ENCODE peak calls at places on chromosomes 12 and 14, in six cellular contexts. X is ovary, P is GM12878, Z is transverse colon, Y is suprapubic skin, B is A549. D is an unnamed sample. For H3K4me1, the result is how much of the 10 kb centered on the place peaks cover.

GRCh38 chr12:66118240-66118891 is 12.2 kb downstream of the LLPH start:
- DNase-seq in X (no peak), B (no peak), Z (no peak), P (no peak), Y (no peak), D (no peak)

GRCh38 chr12:20368653-20369163 is 371 bp downstream of the PDE3A start:
- DNase-seq in Z (peak), P (no peak), X (peak), B (peak), Y (peak), D (no peak)

GRCh38 chr14:76067536-76067935 is 82.0 kb downstream of the IFT43 start:
- DNase-seq in Z (no peak), Y (no peak), B (no peak), P (no peak), X (no peak), D (no peak)

GRCh38 chr12:71128191-71128590 is 29.6 kb downstream of the TSPAN8 start:
- DNase-seq in B (no peak), Y (no peak), P (no peak), X (no peak), Z (no peak), D (no peak)

GRCh38 chr14:104977681-104978647 is at the start of gene AHNAK2:
- DNase-seq in B (peak), X (no peak), Z (peak), P (no peak), Y (peak), D (peak)

GRCh38 chr12:212799-213526 is 994 bp downstream of the SLC6A12 start:
- DNase-seq in Z (peak), X (peak), Y (no peak), B (no peak), P (no peak), D (peak)

GRCh38 chr12:67077617-67078016 is 191.5 kb upstream of the CAND1 start:
- DNase-seq in Y (no peak), X (no peak), P (no peak), Z (no peak), B (no peak), D (no peak)

GRCh38 chr14:66824251-66824650 is 316.3 kb downstream of the GPHN start:
- DNase-seq in P (no peak), B (no peak), X (no peak), Y (no peak), Z (no peak), D (no peak)

GRCh38 chr14:53376064-53376463 is 222.9 kb upstream of the DDHD1 start:
- DNase-seq in P (no peak), X (no peak), Z (no peak), B (no peak), Y (no peak), D (no peak)

GRCh38 chr14:78767436-78767835 is 597.3 kb downstream of the NRXN3 start:
- DNase-seq in Y (no peak), P (no peak), B (no peak), Z (no peak), X (no peak), D (no peak)
- TF ChIP-seq EP300 in Y (no peak), P (no peak), B (no peak), Z (no peak), X (no peak), D (no peak)

GRCh38 chr14:103130017-103130764 is 6.9 kb downstream of the TNFAIP2 start:
- DNase-seq in X (peak), Z (no peak), B (no peak), Y (no peak), P (no peak), D (no peak)
- H3K4me1 ChIP-seq in X (under half), Z (under half), B (half or more), Y (half or more), P (under half), D (half or more)

GRCh38 chr12:47378907-47379306 is 299.1 kb upstream of the AMIGO2 start:
- DNase-seq in X (no peak), B (peak), Z (no peak), Y (no peak), P (no peak), D (no peak)

GRCh38 chr12:47378222-47378582 is 298.4 kb upstream of the AMIGO2 start:
- DNase-seq in B (peak), Z (no peak), Y (no peak), P (no peak), X (no peak), D (no peak)

GRCh38 chr12:47376937-47377336 is 297.2 kb upstream of the AMIGO2 start:
- DNase-seq in X (no peak), Z (no peak), B (peak), Y (no peak), P (no peak), D (no peak)

GRCh38 chr12:47373554-47374150 is 293.9 kb upstream of the AMIGO2 start:
- DNase-seq in Y (no peak), Z (no peak), X (no peak), B (no peak), P (no peak), D (no peak)

GRCh38 chr12:47377414-47378221 is 297.9 kb upstream of the AMIGO2 start:
- DNase-seq in Y (peak), B (peak), X (peak), P (no peak), Z (peak), D (peak)
- TF ChIP-seq EP300 in Y (no peak), B (peak), X (peak), P (no peak), Z (peak), D (peak)

GRCh38 chr12:2240984-2241383 is 188.2 kb downstream of the CACNA1C start:
- DNase-seq in B (no peak), Y (no peak), Z (no peak), P (no peak), X (no peak), D (no peak)

GRCh38 chr12:2240390-2240789 is 187.6 kb downstream of the CACNA1C start:
- DNase-seq in B (no peak), Z (no peak), Y (no peak), P (no peak), X (no peak), D (no peak)

GRCh38 chr12:2238111-2238510 is 185.3 kb downstream of the CACNA1C start:
- DNase-seq in Y (no peak), P (no peak), B (no peak), X (no peak), Z (no peak), D (no peak)

GRCh38 chr12:2242206-2242605 is 189.4 kb downstream of the CACNA1C start:
- DNase-seq in Y (no peak), X (no peak), P (no peak), Z (no peak), B (no peak), D (no peak)

GRCh38 chr12:2239376-2240010 is 186.7 kb downstream of the CACNA1C start:
- DNase-seq in X (peak), B (no peak), P (no peak), Z (no peak), Y (no peak), D (no peak)
- H3K4me1 ChIP-seq in X (under half), B (under half), P (under half), Z (under half), Y (under half), D (under half)

GRCh38 chr12:57541717-57542116 is 5.3 kb downstream of the DCTN2 start:
- DNase-seq in B (no peak), Y (no peak), P (no peak), Z (no peak), X (no peak), D (no peak)

GRCh38 chr12:57540998-57541397 is 6.0 kb downstream of the DCTN2 start:
- DNase-seq in Y (no peak), X (no peak), B (no peak), Z (no peak), P (no peak), D (no peak)

GRCh38 chr12:57536597-57536942 is 10.4 kb downstream of the DCTN2 start:
- DNase-seq in P (no peak), Z (no peak), Y (no peak), X (no peak), B (no peak), D (no peak)

GRCh38 chr12:57535764-57536596 is 11.0 kb downstream of the DCTN2 start:
- DNase-seq in Z (peak), Y (no peak), X (no peak), P (no peak), B (no peak), D (peak)

DNA sequence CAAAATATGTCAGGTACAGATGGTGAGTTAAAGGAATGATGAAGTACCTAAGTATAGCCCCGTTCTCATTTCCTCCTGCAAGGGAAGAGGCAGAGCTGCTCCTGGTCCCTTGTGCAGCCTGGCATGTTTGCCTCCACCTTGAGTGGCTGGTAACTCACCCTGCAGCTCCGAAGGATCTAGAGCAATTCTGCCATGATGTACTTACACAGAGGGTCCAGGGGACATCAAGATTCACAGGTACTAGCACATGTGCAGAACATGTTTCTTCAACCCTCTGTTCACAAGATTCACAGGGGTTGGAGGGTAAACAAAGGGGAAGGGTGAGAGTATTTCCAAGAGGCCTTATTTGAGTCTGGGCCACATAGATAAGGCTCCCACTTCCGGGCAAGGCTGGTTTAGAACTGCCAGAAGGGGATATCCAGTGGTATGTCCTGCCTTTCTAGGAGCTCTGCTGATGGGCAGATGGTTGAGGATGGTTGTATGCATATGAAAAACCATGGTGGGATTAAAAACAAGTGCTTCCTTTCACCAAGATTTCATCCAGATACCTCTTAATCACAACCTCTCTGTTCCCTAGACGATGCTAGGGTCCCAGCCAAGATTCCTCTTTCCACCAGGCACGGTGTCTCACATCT is 7.7 kb downstream of the DCTN2 start:
- DNase-seq in B (no peak), Z (no peak), Y (no peak), P (no peak), X (no peak), D (no peak)
- TF ChIP-seq EP300 in B (no peak), Z (no peak), Y (no peak), P (no peak), X (no peak), D (no peak)

DNA sequence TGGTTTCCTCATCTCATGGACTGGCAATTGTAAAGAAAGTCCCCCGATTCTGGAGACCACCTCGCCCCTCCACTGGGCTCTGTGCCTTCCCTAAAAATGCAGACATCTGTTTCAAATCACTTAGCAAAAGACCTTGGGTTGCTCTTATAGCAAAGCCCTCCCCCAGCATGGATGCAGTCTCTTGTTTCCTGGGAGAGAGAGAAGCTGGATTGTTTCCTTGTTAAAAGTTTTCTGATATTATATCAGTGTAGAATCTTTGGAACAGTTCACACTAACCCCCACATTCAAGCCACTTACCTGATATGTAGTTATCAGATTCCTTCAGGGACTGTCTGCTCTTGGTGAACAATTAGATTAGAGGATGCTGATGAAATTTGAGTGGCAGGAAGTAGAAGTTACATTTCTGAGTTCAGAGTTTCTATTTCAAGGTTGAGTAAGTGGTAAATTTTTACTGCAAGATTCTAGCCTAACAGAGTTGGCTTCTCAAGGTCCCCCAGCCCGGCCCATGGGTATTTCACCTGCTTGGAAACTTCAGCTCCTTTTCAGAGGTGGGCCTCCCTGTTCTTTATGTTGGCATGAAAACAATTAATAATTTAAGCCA is 56.4 kb downstream of the PLXNC1 start:
- DNase-seq in Z (no peak), B (no peak), X (no peak), Y (no peak), P (peak), D (no peak)
- H3K4me1 ChIP-seq in Z (under half), B (under half), X (under half), Y (under half), P (half or more), D (under half)

DNA sequence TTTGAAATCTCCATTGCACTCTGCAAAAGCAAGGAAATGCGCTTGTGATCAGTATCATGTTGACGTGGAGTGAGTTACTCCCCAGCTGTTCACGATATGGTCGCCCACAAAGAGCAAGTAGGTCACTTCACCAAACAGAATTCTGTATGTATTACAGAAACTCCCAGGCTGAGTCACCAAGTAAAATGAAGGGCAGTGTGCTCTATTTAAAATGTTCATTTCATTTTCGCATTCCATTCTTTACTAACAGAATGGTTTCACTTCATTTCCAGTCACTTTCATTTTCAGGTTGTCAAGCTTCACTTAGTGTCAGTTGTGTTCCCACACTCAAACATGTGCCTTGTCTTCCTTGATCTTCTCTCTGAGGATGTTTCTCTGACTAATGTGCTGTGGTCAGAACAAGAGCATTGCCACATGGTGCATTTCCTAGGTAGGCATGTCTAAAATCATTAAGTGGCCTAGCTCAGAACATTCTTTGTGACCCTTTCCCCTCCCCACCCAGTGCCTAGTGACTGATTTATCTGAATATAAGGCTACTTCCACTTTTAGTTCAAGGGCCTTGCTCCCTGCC is 391.2 kb downstream of the RAD51B start:
- DNase-seq in P (peak), B (peak), X (no peak), Y (no peak), Z (no peak), D (no peak)
- TF ChIP-seq EP300 in P (peak), B (no peak), X (no peak), Y (no peak), Z (no peak), D (no peak)

DNA sequence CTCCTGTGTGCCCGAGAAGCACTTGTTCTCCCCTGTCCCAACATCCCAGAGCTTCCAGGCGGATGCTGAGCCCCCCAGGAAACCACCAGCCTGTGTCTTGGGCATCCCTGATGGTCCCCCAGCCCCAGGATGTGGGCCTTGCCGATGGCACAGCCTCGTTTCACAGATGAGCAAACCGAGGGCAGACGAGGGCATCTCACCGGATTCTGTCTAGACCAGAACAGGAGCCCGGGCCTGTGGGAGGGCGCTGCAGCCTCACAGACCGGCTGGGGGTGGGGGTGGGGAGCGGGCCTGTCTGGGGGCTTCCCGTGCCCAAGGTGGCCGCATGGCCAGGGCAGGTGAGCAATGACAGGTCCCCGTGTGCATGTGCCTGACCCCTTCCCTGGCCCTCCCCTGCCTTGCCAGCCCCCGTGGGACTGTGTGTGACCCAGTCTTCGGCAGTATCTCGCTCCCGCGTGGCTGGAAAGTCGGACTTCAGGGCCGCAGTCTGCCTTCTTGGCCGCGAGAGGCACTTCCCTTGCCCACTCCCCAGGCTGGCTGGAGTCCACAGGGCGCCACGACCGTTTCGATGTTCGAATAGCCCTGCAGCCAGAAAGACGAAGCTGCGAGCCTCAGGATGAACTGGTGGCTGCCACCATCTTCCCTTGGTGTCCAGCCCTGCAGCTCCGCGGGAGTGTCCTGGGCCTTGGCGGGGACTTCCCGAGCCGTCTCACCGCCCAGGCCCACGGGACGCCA is 8.9 kb downstream of the RFLNA start:
- DNase-seq in X (no peak), Y (no peak), P (no peak), B (no peak), Z (no peak), D (no peak)
- H3K4me1 ChIP-seq in X (under half), Y (under half), P (under half), B (under half), Z (under half), D (under half)

GRCh38 chr14:20305265-20306078 is at the start of gene TTC5:
- DNase-seq in B (peak), Y (peak), Z (peak), P (peak), X (peak), D (peak)
- TF ChIP-seq EP300 in B (no peak), Y (no peak), Z (no peak), P (peak), X (no peak), D (no peak)

GRCh38 chr14:69693145-69693544 is 73.8 kb upstream of the SRSF5 start:
- DNase-seq in Z (peak), Y (no peak), P (no peak), B (no peak), X (peak), D (peak)

GRCh38 chr14:69692542-69693053 is 74.3 kb upstream of the SRSF5 start:
- DNase-seq in X (no peak), P (no peak), Z (no peak), Y (no peak), B (no peak), D (no peak)

GRCh38 chr14:69693823-69694729 is 72.9 kb upstream of the SRSF5 start:
- DNase-seq in X (peak), Z (peak), B (peak), Y (no peak), P (no peak), D (peak)

GRCh38 chr14:69687963-69688649 is 76.7 kb downstream of the SUSD6 start:
- DNase-seq in X (no peak), Y (no peak), P (no peak), B (no peak), Z (no peak), D (no peak)

DNA sequence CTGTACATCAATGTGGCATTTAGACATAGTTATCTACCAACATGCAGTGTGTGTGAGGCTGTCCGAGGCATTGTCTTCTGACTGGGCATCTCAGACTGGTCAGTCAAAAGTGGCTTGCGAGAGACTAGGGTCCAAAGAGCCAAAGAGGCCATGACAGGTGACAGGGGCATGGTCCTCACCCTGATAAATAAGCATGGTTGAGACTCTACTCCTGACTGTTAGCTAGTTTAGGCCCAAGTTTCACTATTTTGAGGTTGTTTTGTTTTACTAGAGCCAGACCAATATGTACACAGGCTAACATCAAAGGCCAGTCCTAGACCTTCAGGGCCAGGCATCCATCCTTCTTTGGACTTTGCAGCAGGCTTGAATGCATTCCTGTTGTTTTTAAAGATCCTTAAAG is 76.9 kb upstream of the SRSF5 start:
- DNase-seq in Y (no peak), X (no peak), B (no peak), P (no peak), Z (no peak), D (no peak)
- H3K4me1 ChIP-seq in Y (half or more), X (under half), B (under half), P (under half), Z (under half), D (half or more)